ENCODE peak calls at places on chromosomes 13 and 19, in four cellular contexts. J is H1, C is GM12878, G is K562. A is an unnamed sample.

GRCh38 chr19:13055213-13056051 is 47.2 kb downstream of the LYL1 start:
- DNase-seq in C (no peak), G (no peak), J (no peak), A (peak)

GRCh38 chr19:29495971-29496441 is 29.8 kb upstream of the VSTM2B start:
- DNase-seq in J (no peak), G (no peak), C (no peak), A (no peak)

GRCh38 chr13:110023729-110024645 is 237.6 kb upstream of the IRS2 start:
- DNase-seq in C (no peak), G (no peak), J (no peak), A (no peak)

GRCh38 chr13:28753208-28753892 is 34.6 kb upstream of the SLC46A3 start:
- DNase-seq in J (no peak), G (no peak), C (no peak), A (no peak)

GRCh38 chr19:29263305-29264080 is 50.5 kb upstream of the UQCRFS1 start:
- DNase-seq in C (no peak), J (no peak), G (peak), A (peak)

GRCh38 chr13:35874704-35875103 is 256.5 kb downstream of the DCLK1 start:
- DNase-seq in G (no peak), J (no peak), C (no peak), A (no peak)

GRCh38 chr19:13156968-13157882 is 7.0 kb downstream of the IER2 start:
- DNase-seq in J (no peak), G (no peak), C (no peak), A (no peak)

GRCh38 chr19:45981350-45981749 is 7.7 kb upstream of the NOVA2 start:
- DNase-seq in J (no peak), C (no peak), G (no peak), A (no peak)

GRCh38 chr19:7863971-7864718 is 10.0 kb downstream of the PRR36 start:
- DNase-seq in G (no peak), C (no peak), J (no peak), A (no peak)

GRCh38 chr13:39616087-39616694 is 13.2 kb upstream of the LHFPL6 start:
- DNase-seq in C (no peak), G (peak), J (no peak), A (peak)

GRCh38 chr13:49791214-49791752 is 1.2 kb downstream of the KPNA3 start:
- DNase-seq in C (peak), J (no peak), G (no peak), A (peak)

GRCh38 chr19:2215281-2215751 is 20.8 kb downstream of the PLEKHJ1 start:
- DNase-seq in J (no peak), C (no peak), G (no peak), A (no peak)

GRCh38 chr13:64453831-64454230 is 2776.3 kb downstream of the PCDH9 start:
- DNase-seq in C (no peak), G (no peak), J (no peak), A (peak)

GRCh38 chr13:74741732-74742131 is 607.5 kb upstream of the KLF12 start:
- DNase-seq in J (no peak), C (no peak), G (no peak), A (no peak)

GRCh38 chr19:16025108-16026101 is 50.9 kb upstream of the TPM4 start:
- DNase-seq in J (no peak), G (peak), C (no peak), A (peak)

GRCh38 chr19:9906475-9907087 is 29.7 kb downstream of the OLFM2 start:
- DNase-seq in C (no peak), G (no peak), J (no peak), A (peak)

GRCh38 chr13:51122868-51123267 is 11.8 kb upstream of the C13orf42 start:
- DNase-seq in G (no peak), C (peak), J (no peak), A (no peak)

GRCh38 chr13:26878465-26878864 is 117.9 kb upstream of the GPR12 start:
- DNase-seq in G (no peak), J (no peak), C (no peak), A (no peak)

GRCh38 chr13:34869737-34870136 is 72.3 kb upstream of the NBEA start:
- DNase-seq in G (no peak), C (no peak), J (no peak), A (no peak)

GRCh38 chr13:111844682-111845081 is 222.3 kb upstream of the SOX1 start:
- DNase-seq in C (no peak), J (no peak), G (no peak), A (no peak)

GRCh38 chr19:5914358-5914774 is 312 bp downstream of the CAPS start:
- DNase-seq in C (no peak), G (no peak), J (no peak), A (no peak)

GRCh38 chr13:85332595-85332994 is 466.6 kb downstream of the SLITRK6 start:
- DNase-seq in C (no peak), G (no peak), J (no peak), A (no peak)

GRCh38 chr19:40640744-40641143 is 39.6 kb downstream of the LTBP4 start:
- DNase-seq in J (no peak), C (no peak), G (peak), A (no peak)

GRCh38 chr19:19642506-19643157 is 825 bp downstream of the GMIP start:
- DNase-seq in G (peak), J (no peak), C (no peak), A (peak)

GRCh38 chr13:39047560-39047959 is 9.3 kb downstream of the NHLRC3 start:
- DNase-seq in C (no peak), J (peak), G (peak), A (peak)

GRCh38 chr13:111568290-111568689 is 247.8 kb downstream of the TEX29 start:
- DNase-seq in G (no peak), C (no peak), J (no peak), A (no peak)

DNA sequence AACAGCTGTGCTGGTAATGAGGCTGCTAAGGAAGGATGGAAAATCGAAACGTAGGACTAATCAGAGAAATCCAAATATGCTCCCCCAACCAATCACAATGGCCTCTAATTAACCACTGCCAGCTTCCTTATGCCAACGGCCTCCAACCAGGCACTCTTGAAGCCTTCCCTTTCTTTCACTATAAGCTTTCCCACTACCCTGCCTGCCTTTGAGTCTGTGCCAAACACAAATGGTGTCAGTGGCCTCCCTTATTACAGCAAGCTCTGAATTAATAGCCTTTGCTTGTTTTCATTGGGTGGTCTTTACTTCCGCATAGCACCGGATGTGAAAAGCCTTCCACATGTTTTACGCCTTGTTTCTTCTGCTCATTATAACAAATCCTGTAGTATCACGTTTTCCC is 1.5 kb upstream of the EDDM13 start:
- DNase-seq in J (no peak), C (no peak), G (no peak), A (no peak)
- TF ChIP-seq NRF1 in J (no peak), C (no peak), G (no peak), A (no peak)

GRCh38 chr19:3617463-3617862 is 9.1 kb downstream of the CACTIN start:
- DNase-seq in G (no peak), J (no peak), C (no peak), A (no peak)

GRCh38 chr19:3618144-3618810 is 8.3 kb downstream of the CACTIN start:
- DNase-seq in G (peak), J (no peak), C (peak), A (peak)

GRCh38 chr19:3619631-3620012 is 7.0 kb downstream of the CACTIN start:
- DNase-seq in G (no peak), J (no peak), C (no peak), A (no peak)

GRCh38 chr19:3620145-3620816 is 6.3 kb downstream of the CACTIN start:
- DNase-seq in J (no peak), G (no peak), C (no peak), A (no peak)

GRCh38 chr19:3618811-3619630 is 7.6 kb downstream of the CACTIN start:
- DNase-seq in G (no peak), J (no peak), C (no peak), A (no peak)
- TF ChIP-seq NRF1 in G (no peak), J (no peak), C (no peak), A (no peak)

DNA sequence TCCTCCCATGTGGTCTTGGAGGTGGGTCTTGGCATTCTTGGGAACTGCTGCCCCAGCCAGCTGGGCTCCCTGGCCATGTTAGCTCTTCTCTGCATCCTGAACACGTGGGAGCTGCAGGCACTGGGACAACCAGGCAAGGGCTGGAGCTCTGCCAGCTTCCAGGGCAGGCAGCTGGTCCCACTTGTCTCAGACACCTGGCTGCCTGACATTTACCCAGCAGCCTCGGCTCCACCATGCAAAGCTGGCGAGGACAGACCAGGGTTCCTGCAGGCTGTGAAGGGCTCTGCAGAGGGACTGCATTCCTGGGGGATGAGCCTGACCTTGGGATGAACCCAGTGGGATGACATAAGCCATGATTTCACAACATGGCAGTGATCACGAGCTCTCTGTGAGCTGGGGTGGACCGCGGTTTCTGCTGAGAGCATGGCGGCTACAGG is 99.0 kb upstream of the TSHZ3 start:
- DNase-seq in C (no peak), G (no peak), J (no peak), A (peak)
- TF ChIP-seq NRF1 in C (no peak), G (no peak), J (no peak), A (no peak)

DNA sequence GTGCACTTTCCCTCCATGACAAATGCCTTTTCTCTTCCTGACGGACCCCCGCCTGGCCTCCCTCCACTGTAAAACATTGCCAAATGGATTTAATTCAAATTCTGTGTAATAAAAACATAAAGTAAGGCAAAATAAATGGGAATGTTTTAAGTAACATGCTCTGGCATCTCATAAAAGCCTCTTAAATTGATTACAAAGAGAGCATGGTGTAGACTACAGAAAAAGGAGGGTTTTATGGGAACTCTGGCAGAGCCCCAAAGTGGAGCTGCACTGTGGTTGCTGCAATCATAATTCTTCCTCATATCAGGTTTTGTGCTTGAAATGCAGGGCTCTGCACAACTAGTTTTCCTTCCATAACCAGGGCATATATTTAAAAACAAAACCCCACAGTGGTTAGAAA is 44.3 kb upstream of the SIAH3 start:
- DNase-seq in G (no peak), C (no peak), J (no peak), A (no peak)
- TF ChIP-seq NRF1 in G (no peak), C (no peak), J (no peak), A (no peak)

A was measured in SK-N-SH.